ENCODE peak calls at places on chromosomes 1 and 21, in nine cellular contexts. I is DMS153; C is T follicular helper cell; Q is T-cell; N is A172; E is activated CD8-positive, alpha-beta memory T cell treated with anti-CD3 and anti-CD28 coated beads for 24 hours; L is T-helper 17 cell; K is stimulated activated naive CD4-positive, alpha-beta T cell; B is fibroblast of mammary gland. T is an unnamed sample.

GRCh38 chr1:225617479-225617878 is 35.4 kb downstream of the ENAH start:
- DNase-seq in I (no peak), C (no peak), Q (no peak), N (no peak), E (no peak), L (no peak), K (no peak), B (peak; percentile 50), T (no peak)

GRCh38 chr1:172321429-172321828 is 99.1 kb upstream of the C1orf105 start:
- DNase-seq in I (no peak), C (no peak), Q (no peak), N (peak; percentile 50), E (no peak), L (no peak), K (no peak), B (peak; percentile 74), T (no peak)

GRCh38 chr1:19351858-19352257 is 39.7 kb downstream of the SLC66A1 start:
- DNase-seq in I (no peak), C (no peak), Q (no peak), N (no peak), E (no peak), L (no peak), K (no peak), B (no peak), T (no peak)

GRCh38 chr1:107649023-107649422 is 316.0 kb downstream of the VAV3 start:
- DNase-seq in I (no peak), C (no peak), Q (no peak), N (no peak), E (no peak), L (no peak), K (no peak), B (no peak), T (no peak)

GRCh38 chr1:62978056-62978455 is 194.1 kb downstream of the ATG4C start:
- DNase-seq in I (no peak), C (no peak), Q (no peak), N (no peak), E (no peak), L (no peak), K (no peak), B (no peak), T (no peak)

GRCh38 chr1:24949331-24949881 is 19.3 kb upstream of the RUNX3 start:
- DNase-seq in I (no peak), C (no peak), Q (no peak), N (peak; percentile 66), E (no peak), L (no peak), K (no peak), B (peak; percentile 70), T (peak; percentile 87)

GRCh38 chr1:222996307-222996983 is 146.6 kb downstream of the TLR5 start:
- DNase-seq in I (no peak), C (no peak), Q (no peak), N (no peak), E (no peak), L (no peak), K (no peak), B (no peak), T (no peak)

GRCh38 chr1:177945943-177946650 is 23.8 kb downstream of the SEC16B start:
- DNase-seq in I (peak; percentile 65), C (no peak), Q (no peak), N (peak; percentile 65), E (peak; percentile 62), L (no peak), K (no peak), B (peak; percentile 66), T (peak; percentile 91)

GRCh38 chr1:12453400-12454343 is 164.3 kb downstream of the DHRS3 start:
- DNase-seq in I (no peak), C (no peak), Q (peak; percentile 46), N (no peak), E (peak; percentile 73), L (no peak), K (peak; percentile 34), B (no peak), T (peak; percentile 75)

GRCh38 chr1:46546210-46546609 is 5.2 kb downstream of the KNCN start:
- DNase-seq in I (no peak), C (no peak), Q (no peak), N (no peak), E (no peak), L (no peak), K (no peak), B (no peak), T (no peak)

GRCh38 chr1:22880174-22880601 is 92.5 kb downstream of the LACTBL1 start:
- DNase-seq in I (no peak), C (no peak), Q (no peak), N (peak; percentile 59), E (no peak), L (no peak), K (no peak), B (peak; percentile 59), T (peak; percentile 74)

GRCh38 chr21:36038701-36039497 is 21.4 kb downstream of the SETD4 start:
- DNase-seq in I (no peak), C (no peak), Q (no peak), N (no peak), E (no peak), L (no peak), K (no peak), B (no peak), T (no peak)

GRCh38 chr1:209094384-209094783 is 489.1 kb upstream of the CAMK1G start:
- DNase-seq in I (no peak), C (no peak), Q (no peak), N (no peak), E (no peak), L (no peak), K (no peak), B (no peak), T (no peak)

GRCh38 chr1:109883248-109883955 is 27.2 kb upstream of the CSF1 start:
- DNase-seq in I (no peak), C (no peak), Q (no peak), N (no peak), E (peak; percentile 47), L (no peak), K (no peak), B (no peak), T (peak; percentile 43)